ENCODE peak calls at places on chromosome 16, in ten cellular contexts. P is WERI-Rb-1; X is cardiac muscle cell; K is body of pancreas; U is CD8-positive, alpha-beta T cell; E is adrenal gland; L is neural progenitor cell; B is lower lobe of right lung; G is AG10803; M is GM13977. W is an unnamed sample.
A peak's percentile ranks its signal among the peaks of the same experiment; 100 is the strongest.

GRCh38 chr16:65846210-65846602 is 520.3 kb upstream of the CDH5 start:
- DNase-seq in B (no peak), G (peak; percentile 17), E (no peak), M (no peak), P (no peak), U (no peak), L (no peak), K (no peak), X (no peak), W (no peak)

GRCh38 chr16:87127061-87127765 is 190.0 kb downstream of the C16orf95 start:
- DNase-seq in U (no peak), E (no peak), L (no peak), B (no peak), P (no peak), M (no peak), G (no peak), X (peak; percentile 87), K (peak; percentile 17), W (no peak)

GRCh38 chr16:74699666-74700065 is 996 bp downstream of the MLKL start:
- DNase-seq in M (no peak), U (no peak), X (no peak), G (no peak), L (no peak), B (no peak), E (no peak), K (no peak), P (no peak), W (no peak)

GRCh38 chr16:65202461-65202860 is 80.6 kb upstream of the CDH11 start:
- DNase-seq in B (no peak), L (no peak), K (no peak), E (no peak), P (no peak), U (no peak), G (peak; percentile 44), X (no peak), M (no peak), W (no peak)

GRCh38 chr16:2856686-2857450 is 1.1 kb downstream of the PRSS22 start:
- DNase-seq in U (no peak), L (no peak), M (no peak), P (no peak), X (no peak), K (no peak), B (no peak), E (no peak), G (no peak), W (no peak)

GRCh38 chr16:51144203-51144602 is 6.9 kb downstream of the SALL1 start:
- DNase-seq in G (no peak), E (no peak), P (no peak), U (no peak), L (no peak), B (no peak), X (no peak), M (no peak), K (no peak), W (no peak)

GRCh38 chr16:87648236-87648635 is 45.9 kb downstream of the JPH3 start:
- DNase-seq in M (no peak), G (no peak), U (no peak), E (peak; percentile 57), P (no peak), B (no peak), K (no peak), L (no peak), X (peak; percentile 0), W (no peak)

GRCh38 chr16:25158401-25158800 is 46.9 kb downstream of the LCMT1 start:
- DNase-seq in E (no peak), P (no peak), X (peak; percentile 55), K (no peak), M (no peak), U (no peak), G (no peak), B (no peak), L (no peak), W (no peak)

GRCh38 chr16:75252946-75253911 is 1.8 kb upstream of the BCAR1 start:
- DNase-seq in E (no peak), B (peak; percentile 46), U (no peak), L (peak; percentile 78), M (no peak), P (no peak), X (peak; percentile 92), G (peak; percentile 91), K (peak; percentile 24), W (no peak)

GRCh38 chr16:82506734-82507133 is 120.0 kb upstream of the CDH13 start:
- DNase-seq in L (no peak), M (no peak), B (no peak), X (no peak), K (no peak), G (peak; percentile 46), U (no peak), P (no peak), E (no peak), W (no peak)

GRCh38 chr16:4682616-4683254 is 10.6 kb upstream of the NUDT16L1 start:
- DNase-seq in P (peak; percentile 86), L (peak; percentile 78), E (peak; percentile 81), K (no peak), G (no peak), B (peak; percentile 76), U (no peak), X (peak; percentile 23), M (no peak), W (no peak)

GRCh38 chr16:55118701-55119260 is 188.1 kb downstream of the IRX5 start:
- DNase-seq in X (no peak), M (no peak), U (no peak), B (no peak), E (no peak), L (no peak), P (no peak), G (no peak), K (no peak), W (no peak)

DNA sequence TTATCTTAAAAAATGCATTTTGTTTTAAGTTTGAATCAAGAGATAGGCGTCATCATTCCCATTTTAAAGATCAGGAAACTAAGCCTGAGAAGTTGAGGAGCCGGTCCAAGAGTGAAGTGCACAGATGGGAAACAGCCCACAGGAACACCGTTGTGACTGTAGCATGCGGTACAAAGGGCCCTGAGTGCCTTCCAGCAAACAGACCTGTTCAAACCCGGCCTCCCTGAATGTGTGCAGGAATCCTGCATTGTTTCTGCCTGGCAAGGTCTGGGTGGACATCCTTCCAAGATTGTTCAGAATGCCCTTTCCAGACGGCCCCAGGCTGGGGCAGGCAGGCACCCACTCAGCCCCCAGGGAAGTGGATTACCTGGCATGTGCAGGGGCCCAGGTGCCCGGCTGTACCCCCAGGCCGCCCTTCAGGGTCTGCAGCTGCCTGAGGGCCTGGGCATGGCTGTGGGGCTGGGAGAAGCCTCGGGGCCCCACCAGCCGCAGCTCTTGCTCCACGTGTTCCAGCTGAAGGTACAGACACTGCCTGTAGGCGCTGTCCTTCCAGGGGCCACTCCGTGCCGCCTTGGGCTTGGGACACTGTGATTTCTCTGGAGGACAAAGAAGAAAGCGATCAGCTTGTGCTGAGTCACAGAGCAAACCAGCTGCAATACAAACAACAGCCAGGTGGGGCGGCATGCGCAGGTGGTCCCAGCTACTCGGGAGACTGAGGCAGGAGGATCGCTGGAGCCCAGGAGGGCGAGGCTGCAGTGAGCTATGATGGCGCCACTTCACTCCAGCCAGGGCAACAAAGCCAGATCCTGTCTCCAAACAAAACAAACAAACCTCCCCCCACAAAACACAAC is 45.0 kb upstream of the GCSH start:
- DNase-seq in L (peak; percentile 31), P (peak; percentile 5), M (no peak), K (no peak), G (no peak), E (no peak), X (no peak), U (no peak), B (no peak), W (no peak)
- TF ChIP-seq CTCF in L (peak; percentile 45), P (peak; percentile 21), M (peak; percentile 9), K (no peak), G (peak; percentile 3), E (no peak), X (peak; percentile 30), U (no peak), B (no peak), W (no peak)

GRCh38 chr16:600781-601180 is 10.9 kb downstream of the RAB40C start:
- DNase-seq in L (peak; percentile 50), G (no peak), M (no peak), K (no peak), X (no peak), P (peak; percentile 50), E (peak; percentile 76), B (no peak), U (no peak), W (no peak)
- TF ChIP-seq CTCF in L (peak; percentile 47), G (peak; percentile 25), M (peak; percentile 29), K (no peak), X (peak; percentile 34), P (peak; percentile 57), E (no peak), B (no peak), U (no peak), W (no peak)

GRCh38 chr16:22330326-22330725 is 33.1 kb downstream of the POLR3E start:
- DNase-seq in K (no peak), G (no peak), L (no peak), B (no peak), M (no peak), P (no peak), U (no peak), X (no peak), E (no peak), W (no peak)

GRCh38 chr16:22328081-22328725 is 31.0 kb downstream of the POLR3E start:
- DNase-seq in E (no peak), X (no peak), M (no peak), U (no peak), L (no peak), G (no peak), B (no peak), P (no peak), K (no peak), W (no peak)

GRCh38 chr16:22327446-22327775 is 30.2 kb downstream of the POLR3E start:
- DNase-seq in L (no peak), X (no peak), P (no peak), M (no peak), E (no peak), U (no peak), K (no peak), B (no peak), G (no peak), W (no peak)

GRCh38 chr16:22326771-22327445 is 29.7 kb downstream of the POLR3E start:
- DNase-seq in L (no peak), U (peak; percentile 36), X (no peak), K (no peak), G (no peak), B (no peak), M (no peak), P (no peak), E (no peak), W (no peak)

DNA sequence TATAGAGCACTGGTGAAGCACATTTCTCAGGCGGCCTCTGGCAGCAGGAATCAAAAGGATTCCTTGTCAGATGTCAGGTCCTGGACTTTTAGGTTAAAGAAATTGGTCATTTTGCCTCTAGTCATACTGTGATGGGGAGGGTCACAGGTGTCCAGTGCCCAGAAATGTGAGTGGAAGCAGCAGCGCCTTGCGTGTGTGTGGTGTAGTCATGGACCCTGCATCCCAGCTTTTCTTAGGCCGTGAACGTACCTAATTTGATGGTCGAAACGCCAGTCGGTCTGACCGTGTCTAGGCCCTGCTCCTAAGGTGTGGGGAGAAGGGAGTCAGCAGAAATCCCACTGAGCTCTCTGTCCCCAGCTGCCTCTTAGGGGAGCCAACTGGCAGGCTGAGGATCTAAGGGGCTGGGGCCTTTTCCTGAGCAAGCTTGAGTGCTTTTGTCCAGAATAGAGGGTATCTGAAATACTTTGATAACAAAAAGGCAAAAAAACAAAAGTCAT is 32.0 kb downstream of the POLR3E start:
- DNase-seq in K (no peak), L (no peak), G (no peak), U (no peak), P (no peak), M (no peak), X (no peak), E (no peak), B (no peak), W (no peak)
- TF ChIP-seq CTCF in K (no peak), L (no peak), G (no peak), U (no peak), P (no peak), M (no peak), X (no peak), E (no peak), B (no peak), W (no peak)

GRCh38 chr16:59192551-59193199 is 458.6 kb upstream of the GOT2 start:
- DNase-seq in P (peak; percentile 54), U (no peak), X (no peak), M (peak; percentile 20), E (peak; percentile 59), L (peak; percentile 63), B (no peak), G (peak; percentile 6), K (no peak), W (peak; percentile 10)
- TF ChIP-seq CTCF in P (peak; percentile 54), U (no peak), X (peak; percentile 9), M (peak; percentile 57), E (peak; percentile 43), L (peak; percentile 65), B (peak; percentile 48), G (peak; percentile 52), K (no peak), W (peak; percentile 25)